ENCODE peak calls at places on chromosomes 11 and 22, in four cellular contexts. One of them, this sample, is unnamed.

GRCh38 chr22:30892731-30893221 is 75.8 kb downstream of the MORC2 start:
- DNase-seq in pancreas: no peak
- DNase-seq in gastrocnemius medialis: no peak
- DNase-seq in PC-3: no peak
- DNase-seq in this sample: no peak

GRCh38 chr22:19955241-19956128 is 13.9 kb upstream of the TXNRD2 start:
- DNase-seq in pancreas: peak; percentile 25
- DNase-seq in gastrocnemius medialis: no peak
- DNase-seq in PC-3: no peak
- DNase-seq in this sample: no peak

GRCh38 chr11:86251285-86251830 is 6.8 kb downstream of the EED start:
- DNase-seq in pancreas: no peak
- DNase-seq in gastrocnemius medialis: no peak
- DNase-seq in PC-3: no peak
- DNase-seq in this sample: no peak

GRCh38 chr22:35984183-35984710 is 44.4 kb downstream of the RBFOX2 start:
- DNase-seq in pancreas: no peak
- DNase-seq in gastrocnemius medialis: no peak
- DNase-seq in PC-3: no peak
- DNase-seq in this sample: no peak

GRCh38 chr11:64410396-64410718 is 51.4 kb downstream of the RPS6KA4 start:
- DNase-seq in pancreas: no peak
- DNase-seq in gastrocnemius medialis: no peak
- DNase-seq in PC-3: no peak
- DNase-seq in this sample: no peak

GRCh38 chr22:46245515-46245914 is 4.6 kb downstream of the CDPF1 start:
- DNase-seq in pancreas: no peak
- DNase-seq in gastrocnemius medialis: peak; percentile 32
- DNase-seq in PC-3: no peak
- DNase-seq in this sample: no peak

GRCh38 chr11:66556086-66556485 is 9.4 kb downstream of the ACTN3 start:
- DNase-seq in pancreas: no peak
- DNase-seq in gastrocnemius medialis: no peak
- DNase-seq in PC-3: no peak
- DNase-seq in this sample: no peak

GRCh38 chr11:61362542-61362875 is 335 bp downstream of the TMEM138 start:
- DNase-seq in pancreas: no peak
- DNase-seq in gastrocnemius medialis: peak; percentile 8
- DNase-seq in PC-3: peak; percentile 34
- DNase-seq in this sample: no peak

GRCh38 chr11:20887137-20887536 is 217.8 kb downstream of the NELL1 start:
- DNase-seq in pancreas: no peak
- DNase-seq in gastrocnemius medialis: no peak
- DNase-seq in PC-3: no peak
- DNase-seq in this sample: no peak

GRCh38 chr11:122140535-122140934 is 24.5 kb upstream of the BLID start:
- DNase-seq in pancreas: no peak
- DNase-seq in gastrocnemius medialis: no peak
- DNase-seq in PC-3: peak; percentile 93
- DNase-seq in this sample: no peak

GRCh38 chr11:61158691-61159381 is 2.4 kb downstream of the VPS37C start:
- DNase-seq in pancreas: no peak
- DNase-seq in gastrocnemius medialis: no peak
- DNase-seq in PC-3: peak; percentile 93
- DNase-seq in this sample: no peak

GRCh38 chr11:506950-507726 is at the start of gene RNH1:
- DNase-seq in pancreas: peak; percentile 98
- DNase-seq in gastrocnemius medialis: peak; percentile 98
- DNase-seq in PC-3: peak; percentile 90
- DNase-seq in this sample: peak; percentile 98

GRCh38 chr11:993141-993540 is 43.4 kb downstream of the MUC6 start:
- DNase-seq in pancreas: no peak
- DNase-seq in gastrocnemius medialis: no peak
- DNase-seq in PC-3: no peak
- DNase-seq in this sample: no peak

GRCh38 chr11:112793416-112793815 is 167.8 kb upstream of the NCAM1 start:
- DNase-seq in pancreas: no peak
- DNase-seq in gastrocnemius medialis: no peak
- DNase-seq in PC-3: no peak
- DNase-seq in this sample: no peak

DNA sequence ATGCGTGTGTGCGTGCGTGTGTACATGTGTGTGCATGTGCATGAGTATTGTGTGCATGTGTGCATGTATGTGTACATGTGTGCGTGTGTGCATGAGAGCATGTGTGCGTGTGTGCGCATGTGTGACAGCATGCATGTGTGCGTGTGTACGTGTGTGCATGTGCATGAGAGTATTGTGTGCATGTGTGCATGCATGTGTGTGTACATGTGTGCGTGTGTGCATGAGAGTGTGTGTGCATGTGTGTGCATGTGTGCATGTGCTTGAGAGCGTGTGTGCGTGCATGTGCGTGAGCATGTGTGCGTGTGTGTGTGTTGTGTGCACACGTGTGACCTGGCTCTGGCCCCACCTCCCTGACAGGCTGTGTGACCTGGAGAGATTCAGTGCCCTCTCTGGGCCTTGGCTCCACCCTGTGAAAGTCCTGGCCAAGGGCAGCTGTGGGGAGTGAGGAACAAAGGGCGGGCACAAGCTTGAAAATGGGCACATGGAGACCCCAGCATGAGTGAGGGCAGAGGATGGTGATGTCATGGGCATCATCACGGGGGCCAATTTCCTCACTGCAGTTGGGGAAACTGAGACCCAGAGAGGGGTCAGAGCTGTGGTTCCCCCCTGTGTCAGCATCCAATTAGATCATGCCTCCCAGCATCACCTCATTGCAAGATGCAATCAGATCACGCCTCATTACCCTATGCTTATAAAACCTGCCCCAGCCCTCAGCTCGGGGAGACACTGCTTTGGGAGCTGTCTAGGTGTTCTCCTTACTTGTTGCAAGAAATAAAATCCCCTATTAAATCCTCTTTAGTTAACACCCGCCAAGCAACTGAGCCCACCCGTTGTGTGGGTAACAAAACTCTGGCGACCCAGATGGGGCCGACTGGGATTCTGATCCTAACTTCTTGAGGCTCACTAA is 643 bp downstream of the ACY3 start:
- DNase-seq in pancreas: no peak
- DNase-seq in gastrocnemius medialis: no peak
- DNase-seq in PC-3: no peak
- DNase-seq in this sample: no peak
- H3K27ac ChIP-seq in pancreas: peak overlapping the region; percentile 71
- H3K27ac ChIP-seq in gastrocnemius medialis: no peak overlapping the region
- H3K27ac ChIP-seq in PC-3: no peak overlapping the region
- H3K27ac ChIP-seq in this sample: no peak overlapping the region

GRCh38 chr11:17478064-17478463 is 1.4 kb upstream of the ABCC8 start:
- DNase-seq in pancreas: no peak
- DNase-seq in gastrocnemius medialis: no peak
- DNase-seq in PC-3: no peak
- DNase-seq in this sample: no peak
- H3K4me3 ChIP-seq in pancreas: no peak overlapping the region
- H3K4me3 ChIP-seq in gastrocnemius medialis: no peak overlapping the region
- H3K4me3 ChIP-seq in PC-3: no peak overlapping the region
- H3K4me3 ChIP-seq in this sample: no peak overlapping the region

DNA sequence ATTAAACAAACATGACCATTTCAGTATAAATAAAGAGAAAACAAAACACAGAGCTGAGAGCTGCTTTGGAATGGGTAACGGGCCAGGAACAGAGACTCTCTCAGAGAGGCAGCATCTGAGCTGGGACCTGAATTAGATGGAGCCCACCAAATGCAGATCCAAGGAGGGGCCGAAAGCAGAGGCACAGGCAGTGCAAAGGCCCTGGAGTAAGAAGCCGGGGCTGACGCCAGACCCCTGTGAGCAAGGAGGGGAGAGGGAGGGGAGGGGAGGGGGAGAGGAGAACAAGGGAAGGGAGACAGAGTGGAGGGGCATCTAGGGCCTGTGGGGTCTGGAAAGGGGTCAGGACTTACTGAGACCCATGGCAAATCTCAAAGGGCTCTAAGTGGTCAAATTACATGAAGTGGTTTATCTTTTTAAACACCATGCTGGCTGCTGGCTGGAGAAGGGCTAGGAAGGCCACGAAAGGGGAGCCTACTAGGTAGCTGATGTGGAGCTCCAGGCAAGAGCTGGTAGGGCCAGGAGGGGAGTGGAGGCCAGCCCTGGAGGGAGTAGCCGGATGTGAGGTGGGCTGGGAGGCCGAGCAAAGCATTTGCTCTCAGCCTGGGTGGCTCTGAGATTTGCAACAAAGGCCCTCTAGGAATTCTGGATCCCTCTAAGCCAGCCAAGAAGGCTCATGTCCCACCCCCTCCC is 3.2 kb downstream of the OSBPL5 start:
- DNase-seq in pancreas: peak; percentile 5
- DNase-seq in gastrocnemius medialis: no peak
- DNase-seq in PC-3: no peak
- DNase-seq in this sample: no peak
- H3K4me1 ChIP-seq in pancreas: no peaks in the 10 kb centered on the region
- H3K4me1 ChIP-seq in gastrocnemius medialis: peaks cover 71% of the 10 kb centered on the region
- H3K4me1 ChIP-seq in PC-3: peaks cover 3% of the 10 kb centered on the region
- H3K4me1 ChIP-seq in this sample: peaks cover 77% of the 10 kb centered on the region

GRCh38 chr22:50199251-50199721 is 1.5 kb upstream of the SELENOO start:
- DNase-seq in pancreas: no peak
- DNase-seq in gastrocnemius medialis: no peak
- DNase-seq in PC-3: no peak
- DNase-seq in this sample: no peak
- H3K27ac ChIP-seq in pancreas: no peak overlapping the region
- H3K27ac ChIP-seq in gastrocnemius medialis: no peak overlapping the region
- H3K27ac ChIP-seq in PC-3: no peak overlapping the region
- H3K27ac ChIP-seq in this sample: peak overlapping the region; percentile 86

DNA sequence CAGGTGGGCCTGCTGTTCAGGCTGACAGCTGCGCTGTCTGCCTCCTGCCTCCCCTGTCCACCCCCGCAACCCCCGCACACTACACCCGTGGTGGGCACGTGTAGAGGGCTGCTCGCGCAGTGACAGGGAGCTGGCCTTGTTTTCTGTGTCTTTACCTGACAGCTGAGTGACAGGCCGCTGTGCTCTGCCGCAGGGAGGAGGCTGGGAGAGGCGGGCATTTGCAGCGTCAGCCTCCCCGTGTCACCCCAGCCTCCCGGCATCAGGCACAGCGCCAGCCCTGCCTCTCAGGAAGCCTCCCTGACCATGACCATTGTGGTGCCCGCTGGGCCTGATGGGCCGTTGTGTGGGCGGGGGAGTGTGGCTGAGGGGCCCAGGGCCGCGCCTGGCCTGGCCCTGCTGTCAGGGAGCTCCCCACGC is 32.0 kb upstream of the RELT start:
- DNase-seq in pancreas: no peak
- DNase-seq in gastrocnemius medialis: no peak
- DNase-seq in PC-3: no peak
- DNase-seq in this sample: no peak
- H3K4me3 ChIP-seq in pancreas: no peak overlapping the region
- H3K4me3 ChIP-seq in gastrocnemius medialis: no peak overlapping the region
- H3K4me3 ChIP-seq in PC-3: peak overlapping the region; percentile 65
- H3K4me3 ChIP-seq in this sample: no peak overlapping the region

DNA sequence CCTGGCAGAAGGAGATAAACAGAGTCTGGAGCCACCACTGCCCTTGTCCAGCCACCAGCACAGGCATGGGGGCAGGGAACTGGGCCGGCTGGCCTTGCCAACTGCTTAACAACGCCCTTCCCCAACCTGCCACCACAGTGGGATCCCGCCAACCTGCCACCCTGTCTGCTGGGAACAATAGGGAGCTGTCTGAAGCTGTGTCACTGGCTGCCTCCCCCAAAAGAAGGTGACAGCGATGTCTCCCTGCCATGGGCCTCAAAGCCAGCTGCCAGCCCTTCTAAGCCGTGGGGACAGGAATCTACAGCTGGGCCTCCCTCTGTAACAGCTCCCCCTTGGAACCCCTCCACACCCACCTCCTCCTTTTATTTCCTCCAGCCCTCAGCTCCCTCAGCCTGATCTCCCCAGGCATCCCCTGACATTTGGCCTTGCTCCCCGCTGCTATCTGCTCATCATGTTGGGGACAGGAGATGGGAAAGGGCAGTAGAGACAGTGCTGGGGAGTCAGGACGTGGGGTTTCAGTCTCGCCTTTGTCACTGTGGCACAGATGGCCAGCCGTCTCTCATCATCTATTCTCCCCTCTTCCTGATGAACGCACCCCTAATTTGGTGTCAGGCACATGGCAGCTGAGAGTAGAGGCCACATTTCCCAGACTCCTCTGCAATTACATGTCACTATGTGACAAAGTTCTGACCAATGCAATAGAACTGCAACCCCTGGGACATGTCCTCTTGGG is 51.3 kb upstream of the PRDM11 start:
- DNase-seq in pancreas: no peak
- DNase-seq in gastrocnemius medialis: no peak
- DNase-seq in PC-3: no peak
- DNase-seq in this sample: peak; percentile 47
- H3K4me1 ChIP-seq in pancreas: no peaks in the 10 kb centered on the region
- H3K4me1 ChIP-seq in gastrocnemius medialis: peaks cover 10% of the 10 kb centered on the region
- H3K4me1 ChIP-seq in PC-3: peaks cover 25% of the 10 kb centered on the region
- H3K4me1 ChIP-seq in this sample: no peaks in the 10 kb centered on the region

GRCh38 chr11:12216542-12217422 is 106.4 kb downstream of the MICAL2 start:
- DNase-seq in pancreas: no peak
- DNase-seq in gastrocnemius medialis: no peak
- DNase-seq in PC-3: no peak
- DNase-seq in this sample: no peak

GRCh38 chr11:12217879-12218278 is 107.5 kb downstream of the MICAL2 start:
- DNase-seq in pancreas: no peak
- DNase-seq in gastrocnemius medialis: no peak
- DNase-seq in PC-3: no peak
- DNase-seq in this sample: no peak

GRCh38 chr11:12220305-12220704 is 109.9 kb downstream of the MICAL2 start:
- DNase-seq in pancreas: no peak
- DNase-seq in gastrocnemius medialis: peak; percentile 22
- DNase-seq in PC-3: no peak
- DNase-seq in this sample: peak; percentile 85

GRCh38 chr11:12219732-12220131 is 109.3 kb downstream of the MICAL2 start:
- DNase-seq in pancreas: no peak
- DNase-seq in gastrocnemius medialis: no peak
- DNase-seq in PC-3: no peak
- DNase-seq in this sample: no peak

DNA sequence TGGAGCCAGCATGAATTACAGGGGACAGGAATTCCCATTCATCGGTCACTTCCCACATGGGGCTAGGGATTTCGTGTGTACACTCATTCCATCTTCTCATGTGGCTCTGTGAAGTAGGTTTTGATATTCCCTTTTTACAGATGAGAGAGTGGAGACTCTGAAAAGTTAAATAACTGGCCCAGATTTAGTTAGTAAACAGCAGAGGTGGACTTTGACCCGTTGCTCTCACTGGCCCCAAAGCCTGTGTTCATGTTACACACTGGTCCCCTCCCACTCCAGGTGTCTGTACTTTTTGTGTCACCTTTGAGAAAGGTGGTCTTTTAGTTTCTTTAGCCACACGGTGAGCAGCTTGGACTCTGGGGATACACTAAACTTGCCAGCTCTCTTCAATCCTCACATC is 108.5 kb downstream of the MICAL2 start:
- DNase-seq in pancreas: peak; percentile 55
- DNase-seq in gastrocnemius medialis: no peak
- DNase-seq in PC-3: no peak
- DNase-seq in this sample: no peak
- H3K27ac ChIP-seq in pancreas: no peak overlapping the region
- H3K27ac ChIP-seq in gastrocnemius medialis: no peak overlapping the region
- H3K27ac ChIP-seq in PC-3: no peak overlapping the region
- H3K27ac ChIP-seq in this sample: peak overlapping the region; percentile 77